ENCODE peak calls at places on chromosome 1, in five cellular contexts. O is IMR-90, I is fibroblast of lung, H is SK-N-SH, M is neural progenitor cell. X is an unnamed sample.

GRCh38 chr1:237677979-237678378 is 212.7 kb downstream of the ZP4 start:
- DNase-seq in O (peak; percentile 83), M (no peak), H (peak; percentile 21), I (peak; percentile 61), X (peak; percentile 76)

GRCh38 chr1:227170361-227171166 is 147.7 kb downstream of the CDC42BPA start:
- DNase-seq in I (peak; percentile 64), O (peak; percentile 19), M (no peak), H (no peak), X (no peak)

GRCh38 chr1:231091853-231092301 is 51.8 kb upstream of the FAM89A start:
- DNase-seq in M (peak; percentile 63), I (no peak), H (no peak), O (peak; percentile 1), X (peak; percentile 68)

GRCh38 chr1:28246427-28246832 is 10.5 kb downstream of the ATP5IF1 start:
- DNase-seq in M (no peak), H (no peak), I (no peak), O (peak; percentile 47), X (no peak)

GRCh38 chr1:72986591-72987290 is 704.4 kb upstream of the NEGR1 start:
- DNase-seq in M (no peak), I (no peak), O (no peak), H (no peak), X (no peak)

GRCh38 chr1:14612281-14612680 is 13.8 kb downstream of the KAZN start:
- DNase-seq in H (no peak), O (no peak), M (no peak), I (no peak), X (no peak)

GRCh38 chr1:112688781-112689193 is 14.3 kb downstream of the MOV10 start:
- DNase-seq in O (no peak), I (no peak), H (peak; percentile 6), M (no peak), X (no peak)

GRCh38 chr1:28037946-28038345 is 50.5 kb downstream of the EYA3 start:
- DNase-seq in M (no peak), I (no peak), O (no peak), H (no peak), X (no peak)

GRCh38 chr1:168512864-168513595 is 30.8 kb downstream of the XCL2 start:
- DNase-seq in M (no peak), O (no peak), H (no peak), I (no peak), X (no peak)

GRCh38 chr1:209641216-209642181 is 10.7 kb downstream of the LAMB3 start:
- DNase-seq in I (peak; percentile 25), O (no peak), M (no peak), H (no peak), X (peak; percentile 73)

GRCh38 chr1:177133977-177134538 is 30.5 kb downstream of the ASTN1 start:
- DNase-seq in I (no peak), H (no peak), O (no peak), M (no peak), X (no peak)

GRCh38 chr1:61486783-61487505 is 238.0 kb downstream of the TM2D1 start:
- DNase-seq in H (peak; percentile 68), M (no peak), I (no peak), O (no peak), X (no peak)

DNA sequence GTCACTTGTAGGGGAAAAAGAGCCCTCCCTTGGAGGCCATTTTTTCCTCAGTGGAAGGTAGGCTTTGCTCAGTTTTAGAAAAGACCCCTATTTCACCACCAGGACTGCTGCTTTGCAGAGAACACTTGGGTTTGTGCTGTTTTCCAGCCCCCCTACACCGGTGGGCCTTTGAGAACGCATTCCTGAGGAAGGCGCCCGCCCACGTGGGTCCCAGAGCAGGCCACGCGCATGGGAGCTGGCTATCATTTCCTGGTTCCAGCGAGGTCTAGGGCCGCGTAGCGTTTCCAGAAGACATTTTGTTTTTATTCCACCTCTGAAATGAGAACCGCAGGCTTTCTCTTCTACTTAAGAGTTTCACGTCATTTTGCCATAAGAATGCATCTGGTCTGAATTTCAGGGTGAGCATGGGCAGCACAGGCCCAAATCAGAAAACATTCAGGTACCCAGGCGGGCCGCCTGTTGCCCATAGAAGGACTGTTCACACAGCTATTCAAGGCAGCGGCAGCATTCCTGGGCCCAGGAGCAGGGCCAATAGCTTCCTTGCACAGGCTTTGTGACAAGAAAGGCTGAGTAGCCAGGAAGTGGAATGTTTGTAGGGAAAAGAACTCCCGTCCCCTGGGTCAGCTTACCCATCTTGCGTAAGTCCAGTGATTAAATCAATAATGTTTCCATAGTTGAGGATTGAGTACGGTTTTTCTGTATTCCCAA is 1.3 kb upstream of the KLHL21 start:
- DNase-seq in O (peak; percentile 86), H (no peak), M (peak; percentile 89), I (peak; percentile 92), X (peak; percentile 85)
- H3K4me3 ChIP-seq in O (peak overlapping the region; percentile 49), H (no peak overlapping the region), M (peak overlapping the region; percentile 65), I (peak overlapping the region; percentile 99), X (peak overlapping the region; percentile 76)

GRCh38 chr1:150363426-150364230 is at the start of gene RPRD2:
- DNase-seq in O (peak; percentile 99), M (peak; percentile 100), I (peak; percentile 98), H (peak; percentile 94), X (peak; percentile 100)
- H2AFZ ChIP-seq in O (peak within 1 kb of the TSS; percentile 92), M (peak within 1 kb of the TSS; percentile 91), I (peak within 1 kb of the TSS; percentile 88), H (peak within 1 kb of the TSS; percentile 96), X (peak within 1 kb of the TSS; percentile 66)

GRCh38 chr1:44803062-44803311 is 2.8 kb downstream of the PLK3 start:
- DNase-seq in O (no peak), I (no peak), M (no peak), H (no peak), X (no peak)
- H3K4me3 ChIP-seq in O (no peak overlapping the region), I (peak overlapping the region; percentile 92), M (no peak overlapping the region), H (peak overlapping the region; percentile 87), X (no peak overlapping the region)

DNA sequence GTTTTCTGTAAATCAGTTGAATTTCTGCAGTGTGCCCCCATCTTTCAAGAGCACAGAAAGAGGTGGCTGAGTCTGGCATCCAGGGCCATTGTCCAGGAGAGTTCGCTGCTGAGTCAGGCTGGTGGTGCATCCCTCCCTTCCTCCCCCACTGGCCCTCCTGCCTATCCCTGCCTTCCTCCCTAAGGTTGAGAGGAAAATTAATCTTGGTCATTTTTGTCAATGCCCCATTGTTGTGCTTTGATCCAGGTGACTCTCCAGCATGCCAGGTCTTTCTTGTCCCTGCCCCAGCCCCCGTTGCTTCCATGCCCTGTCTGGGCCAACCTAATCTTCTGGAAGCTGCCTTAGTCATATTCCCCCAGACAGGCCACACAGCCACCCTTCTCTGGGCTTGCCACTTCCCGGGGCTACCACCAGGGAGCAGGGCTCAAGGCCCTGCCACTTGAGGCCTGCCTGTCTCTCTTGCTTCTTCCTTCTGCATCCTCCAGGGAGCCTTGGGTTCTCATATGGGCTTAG is 26.6 kb downstream of the PROK1 start:
- DNase-seq in H (no peak), O (no peak), I (no peak), M (peak; percentile 28), X (no peak)
- H2AFZ ChIP-seq in H (no peak overlapping the region), O (peak overlapping the region; percentile 15), I (no peak overlapping the region), M (no peak overlapping the region), X (no peak overlapping the region)

GRCh38 chr1:155130272-155131006 is 2.8 kb downstream of the EFNA1 start:
- DNase-seq in O (no peak), I (no peak), H (no peak), M (no peak), X (no peak)

GRCh38 chr1:155131846-155132245 is 3.8 kb upstream of the SLC50A1 start:
- DNase-seq in H (no peak), O (no peak), M (no peak), I (no peak), X (no peak)

GRCh38 chr1:155133799-155134281 is 1.8 kb upstream of the SLC50A1 start:
- DNase-seq in O (no peak), M (no peak), I (no peak), H (no peak), X (no peak)

GRCh38 chr1:155128755-155129473 is 1.2 kb downstream of the EFNA1 start:
- DNase-seq in M (no peak), I (no peak), H (peak; percentile 64), O (no peak), X (no peak)

DNA sequence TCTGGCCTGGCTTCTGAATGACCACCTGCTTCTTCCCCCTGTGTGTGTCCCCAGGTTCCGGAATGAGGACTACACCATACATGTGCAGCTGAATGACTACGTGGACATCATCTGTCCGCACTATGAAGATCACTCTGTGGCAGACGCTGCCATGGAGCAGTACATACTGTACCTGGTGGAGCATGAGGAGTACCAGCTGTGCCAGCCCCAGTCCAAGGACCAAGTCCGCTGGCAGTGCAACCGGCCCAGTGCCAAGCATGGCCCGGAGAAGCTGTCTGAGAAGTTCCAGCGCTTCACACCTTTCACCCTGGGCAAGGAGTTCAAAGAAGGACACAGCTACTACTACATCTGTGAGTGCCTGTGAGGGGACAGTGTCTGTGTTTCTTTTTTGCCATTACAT is 3.6 kb downstream of the EFNA1 start:
- DNase-seq in O (no peak), M (no peak), H (no peak), I (no peak), X (no peak)
- H3K4me3 ChIP-seq in O (no peak overlapping the region), M (no peak overlapping the region), H (no peak overlapping the region), I (no peak overlapping the region), X (no peak overlapping the region)

GRCh38 chr1:87131809-87132663 is 196.6 kb upstream of the LMO4 start:
- DNase-seq in M (peak; percentile 86), O (peak; percentile 64), H (peak; percentile 89), I (peak; percentile 70), X (peak; percentile 72)

GRCh38 chr1:87134625-87135024 is 194.1 kb upstream of the LMO4 start:
- DNase-seq in M (no peak), O (no peak), H (no peak), I (no peak), X (no peak)

GRCh38 chr1:87132664-87133000 is 196.0 kb upstream of the LMO4 start:
- DNase-seq in M (no peak), H (no peak), O (no peak), I (no peak), X (no peak)

GRCh38 chr1:87135313-87135712 is 193.4 kb upstream of the LMO4 start:
- DNase-seq in M (no peak), O (no peak), I (no peak), H (no peak), X (no peak)

GRCh38 chr1:87134061-87134460 is 194.6 kb upstream of the LMO4 start:
- DNase-seq in I (peak; percentile 40), H (no peak), M (no peak), O (peak; percentile 34), X (no peak)
- H2AFZ ChIP-seq in I (no peak overlapping the region), H (no peak overlapping the region), M (no peak overlapping the region), O (no peak overlapping the region), X (no peak overlapping the region)

X was measured in mesenchymal stem cell.